ENCODE peak calls at places on chromosomes 13 and 19, in five cellular contexts. X is sigmoid colon, I is fibroblast of lung, E is ovary, H is neural progenitor cell. T is an unnamed sample.

GRCh38 chr19:15248648-15249559 is 16.7 kb upstream of the EPHX3 start:
- DNase-seq in X (peak), I (peak), E (peak), H (no peak), T (no peak)

GRCh38 chr13:90545070-90545840 is 802.2 kb upstream of the MIR17HG start:
- DNase-seq in X (no peak), I (peak), E (no peak), H (no peak), T (no peak)

GRCh38 chr19:17855333-17856152 is 4.2 kb upstream of the RPL18A start:
- DNase-seq in X (peak), I (peak), E (peak), H (peak), T (peak)

GRCh38 chr19:34788074-34788473 is 15.1 kb upstream of the ZNF599 start:
- DNase-seq in X (no peak), I (no peak), E (no peak), H (no peak), T (no peak)

GRCh38 chr19:6564393-6564792 is 26.6 kb downstream of the CD70 start:
- DNase-seq in X (no peak), I (peak), E (no peak), H (peak), T (no peak)

GRCh38 chr13:41675306-41675705 is 218.0 kb downstream of the RGCC start:
- DNase-seq in X (no peak), I (peak), E (no peak), H (no peak), T (no peak)

GRCh38 chr13:74555291-74556001 is 421.2 kb upstream of the KLF12 start:
- DNase-seq in X (no peak), I (no peak), E (no peak), H (no peak), T (no peak)

GRCh38 chr13:79380943-79381445 is 25.1 kb downstream of the RBM26 start:
- DNase-seq in X (no peak), I (no peak), E (no peak), H (no peak), T (no peak)

GRCh38 chr13:37194428-37194861 is 89.0 kb upstream of the CSNK1A1L start:
- DNase-seq in X (no peak), I (peak), E (no peak), H (no peak), T (no peak)

GRCh38 chr19:57359300-57359699 is 4.1 kb upstream of the TRAPPC2B start:
- DNase-seq in X (no peak), I (no peak), E (no peak), H (no peak), T (no peak)

GRCh38 chr19:18741566-18742121 is 49.5 kb downstream of the COMP start:
- DNase-seq in X (no peak), I (no peak), E (peak), H (no peak), T (no peak)

GRCh38 chr13:31441804-31442487 is 242.2 kb downstream of the B3GLCT start:
- DNase-seq in X (no peak), I (no peak), E (no peak), H (no peak), T (no peak)

GRCh38 chr19:38713227-38713649 is 31.0 kb downstream of the CAPN12 start:
- DNase-seq in X (peak), I (no peak), E (peak), H (no peak), T (no peak)

GRCh38 chr19:14149509-14149994 is 13.2 kb upstream of the ASF1B start:
- DNase-seq in X (peak), I (peak), E (peak), H (no peak), T (no peak)

GRCh38 chr13:64709079-64709478 is 2521.1 kb downstream of the PCDH9 start:
- DNase-seq in X (no peak), I (no peak), E (no peak), H (peak), T (no peak)

GRCh38 chr13:100530645-100531044 is 57.9 kb downstream of the GGACT start:
- DNase-seq in X (peak), I (no peak), E (no peak), H (no peak), T (no peak)

GRCh38 chr13:104553156-104553555 is 1486.9 kb upstream of the SLC10A2 start:
- DNase-seq in X (no peak), I (peak), E (no peak), H (no peak), T (no peak)

GRCh38 chr13:46698015-46698414 is 98.9 kb downstream of the ESD start:
- DNase-seq in X (peak), I (no peak), E (peak), H (no peak), T (no peak)

GRCh38 chr19:15091918-15092753 is 10.1 kb downstream of the OR1I1 start:
- DNase-seq in X (peak), I (peak), E (peak), H (peak), T (no peak)

GRCh38 chr13:108326318-108326717 is 56.8 kb downstream of the TNFSF13B start:
- DNase-seq in X (no peak), I (no peak), E (no peak), H (no peak), T (no peak)

GRCh38 chr19:3983936-3984583 is 1.2 kb downstream of the EEF2 start:
- DNase-seq in X (peak), I (peak), E (peak), H (no peak), T (no peak)

GRCh38 chr19:21166436-21166835 is 24.6 kb downstream of the ZNF431 start:
- DNase-seq in X (no peak), I (no peak), E (no peak), H (no peak), T (no peak)

GRCh38 chr13:109747524-109747923 is 38.9 kb downstream of the IRS2 start:
- DNase-seq in X (no peak), I (no peak), E (no peak), H (no peak), T (no peak)

GRCh38 chr19:19542507-19542906 is 4.4 kb downstream of the CILP2 start:
- DNase-seq in X (no peak), I (no peak), E (no peak), H (no peak), T (no peak)

GRCh38 chr19:12331211-12331941 is 2.1 kb downstream of the ZNF563 start:
- DNase-seq in X (no peak), I (no peak), E (no peak), H (peak), T (no peak)

GRCh38 chr19:16470541-16470910 is 1.2 kb downstream of the EPS15L1 start:
- DNase-seq in X (no peak), I (peak), E (no peak), H (no peak), T (no peak)

GRCh38 chr13:108000998-108001397 is 214.3 kb downstream of the LIG4 start:
- DNase-seq in X (no peak), I (no peak), E (no peak), H (no peak), T (no peak)

GRCh38 chr13:94112227-94112626 is 367.3 kb downstream of the DCT start:
- DNase-seq in X (no peak), I (peak), E (no peak), H (no peak), T (no peak)

GRCh38 chr19:16033721-16034120 is 42.6 kb upstream of the TPM4 start:
- DNase-seq in X (peak), I (no peak), E (no peak), H (no peak), T (no peak)

GRCh38 chr19:46744005-46744691 is 1.7 kb upstream of the FKRP start:
- DNase-seq in X (no peak), I (no peak), E (no peak), H (no peak), T (no peak)

DNA sequence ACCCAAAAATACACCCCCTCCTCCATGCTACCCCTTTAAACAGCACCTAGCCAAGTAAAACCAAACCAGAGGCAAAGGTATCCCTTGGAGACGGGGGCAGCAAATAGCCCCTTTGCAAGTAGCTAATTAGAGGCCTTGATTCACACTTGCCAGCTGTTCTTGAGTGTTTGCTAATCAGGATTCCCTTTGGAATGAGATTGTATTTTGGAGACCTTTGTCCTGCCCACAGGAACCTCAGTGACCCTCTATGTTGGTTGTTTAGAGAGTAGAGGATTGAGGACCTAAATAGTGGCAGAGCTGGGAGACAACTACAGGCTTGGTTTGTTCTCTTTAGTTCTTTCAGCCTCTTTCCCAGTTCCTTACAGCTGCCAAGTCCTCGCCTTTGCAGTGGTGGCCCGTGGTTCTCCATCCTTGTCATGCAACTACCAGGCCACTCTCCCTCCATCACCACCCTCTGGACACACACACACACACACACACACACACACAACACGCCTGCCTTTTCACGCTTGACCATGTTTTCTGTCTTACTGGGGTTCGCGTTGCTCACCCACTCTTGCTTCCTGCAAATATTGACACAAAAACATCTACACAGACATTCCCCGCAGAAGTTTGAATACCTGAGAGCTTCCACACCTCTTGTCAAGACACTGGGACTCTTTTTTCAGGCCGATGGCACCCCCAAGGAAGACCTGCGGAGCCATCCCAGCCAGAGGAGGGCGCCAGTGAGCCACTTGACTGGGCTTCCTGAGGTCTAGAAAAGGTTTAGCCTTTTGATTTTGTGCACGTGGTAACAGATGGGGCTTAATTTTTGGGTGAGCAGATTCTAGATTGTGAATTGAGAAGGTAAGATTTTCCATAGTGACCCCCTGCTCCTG is 80.0 kb upstream of the GPR183 start:
- DNase-seq in X (no peak), I (no peak), E (peak), H (peak), T (peak)
- TF ChIP-seq CTCF in X (peak), I (peak), E (no peak), H (peak), T (no peak)

GRCh38 chr13:67916650-67917049 is 686.5 kb upstream of the PCDH9 start:
- DNase-seq in X (no peak), I (no peak), E (no peak), H (no peak), T (no peak)
- TF ChIP-seq CTCF in X (no peak), I (no peak), E (no peak), H (no peak), T (no peak)

DNA sequence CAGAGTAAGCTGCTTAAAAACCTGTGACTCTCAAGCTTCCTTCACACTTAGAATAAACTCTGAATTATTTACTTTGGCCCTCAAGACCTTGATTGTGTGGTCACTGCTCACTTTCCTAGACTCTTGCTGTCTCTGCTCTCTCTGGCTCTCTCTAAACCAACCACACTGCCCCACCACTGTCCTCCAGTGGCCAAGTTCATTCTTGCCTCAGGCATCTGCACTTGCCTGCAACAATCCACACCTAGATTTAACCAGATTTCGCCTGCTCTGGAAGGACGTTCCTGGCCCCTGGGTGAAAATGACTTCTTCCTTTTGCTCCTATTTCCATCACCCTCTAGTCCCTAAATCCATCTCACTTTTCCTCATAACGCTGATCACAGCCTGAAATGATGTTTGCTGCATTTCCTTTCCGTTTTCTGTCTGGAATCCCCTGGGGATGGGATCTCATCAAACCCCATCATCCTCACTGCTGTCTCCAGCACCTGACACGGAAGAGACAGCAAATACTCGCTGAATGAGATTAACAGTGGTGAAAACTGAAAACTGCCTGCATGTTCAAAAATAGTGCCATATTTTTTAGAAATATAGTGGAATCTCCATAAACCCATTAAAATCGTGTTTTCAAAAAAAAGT is 232.6 kb downstream of the UQCRFS1 start:
- DNase-seq in X (no peak), I (no peak), E (no peak), H (no peak), T (no peak)
- TF ChIP-seq CTCF in X (no peak), I (peak), E (no peak), H (peak), T (no peak)

DNA sequence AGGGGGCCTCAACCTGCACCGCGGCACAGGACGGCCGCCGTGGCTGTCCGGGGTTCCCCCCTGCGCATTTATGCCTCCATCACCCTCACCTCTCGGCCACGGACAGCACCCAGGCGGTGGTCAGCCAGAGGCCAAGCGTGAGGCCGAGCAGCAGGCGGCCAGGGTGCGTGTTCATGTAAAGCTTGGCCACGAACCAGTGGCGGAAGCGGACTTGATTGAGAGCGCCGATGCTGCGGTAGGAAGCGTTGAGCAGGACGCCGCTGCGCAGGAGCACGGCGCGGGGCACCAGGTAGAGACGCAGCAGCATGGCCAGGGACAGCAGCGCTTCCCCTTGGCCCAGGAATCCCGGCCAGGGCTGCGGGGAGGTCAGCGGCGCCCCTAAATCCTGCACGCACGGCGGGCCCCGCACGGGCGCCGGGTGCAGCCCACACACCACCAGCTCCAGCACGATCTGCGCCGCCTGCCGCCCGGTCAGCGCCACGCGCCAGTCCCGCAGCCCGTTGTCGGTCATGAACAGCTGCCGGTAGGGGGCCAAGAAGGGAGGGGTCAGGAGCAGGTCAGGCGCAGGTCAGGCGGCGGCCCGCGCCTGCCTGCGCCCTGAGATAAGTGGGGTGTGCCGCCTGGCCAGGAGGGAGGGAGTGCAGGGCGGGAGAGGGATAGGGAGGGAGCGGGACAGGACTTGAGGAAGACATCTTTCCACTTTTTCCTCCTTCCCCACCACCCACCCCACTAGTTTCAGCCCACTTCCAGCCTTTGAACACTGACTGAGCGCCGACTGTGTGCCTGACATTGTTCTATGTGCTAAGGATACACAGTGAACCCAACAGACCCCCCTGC is 6.5 kb downstream of the KCNN4 start:
- DNase-seq in X (no peak), I (peak), E (peak), H (peak), T (no peak)
- TF ChIP-seq CTCF in X (peak), I (peak), E (no peak), H (peak), T (peak)

GRCh38 chr19:51986309-51987291 is at the start of gene ZNF350:
- DNase-seq in X (peak), I (peak), E (peak), H (peak), T (peak)
- TF ChIP-seq CTCF in X (no peak), I (no peak), E (no peak), H (no peak), T (no peak)